ENCODE peak calls at places on chromosomes 4 and X, in four cellular contexts. S is cardiac muscle cell; X is activated naive CD8-positive, alpha-beta T cell treated with anti-CD3 and anti-CD28 coated beads, Interleukin-2, amount 50 U/mL, for 16 hours; R is iris pigment epithelial cell. K is an unnamed sample.

GRCh38 chr4:5033266-5033945 is 14.1 kb upstream of the CYTL1 start:
- DNase-seq in S (peak; percentile 41), X (no peak), R (no peak), K (no peak)

GRCh38 chr4:151854731-151855130 is 93.9 kb upstream of the GATB start:
- DNase-seq in S (no peak), X (no peak), R (peak; percentile 6), K (no peak)

GRCh38 chrX:25004485-25005032 is 11.2 kb downstream of the ARX start:
- DNase-seq in S (no peak), X (no peak), R (no peak), K (no peak)

GRCh38 chr4:120209706-120210105 is 143.1 kb upstream of the MAD2L1 start:
- DNase-seq in S (no peak), X (no peak), R (no peak), K (no peak)

GRCh38 chrX:12970691-12971202 is 4.2 kb upstream of the TMSB4X start:
- DNase-seq in S (peak; percentile 77), X (no peak), R (peak; percentile 76), K (peak; percentile 65)

GRCh38 chrX:107678957-107679740 is 50.8 kb downstream of the PRPS1 start:
- DNase-seq in S (peak; percentile 87), X (no peak), R (peak; percentile 87), K (no peak)

GRCh38 chr4:76984788-76985211 is 35.2 kb downstream of the SEPTIN11 start:
- DNase-seq in S (peak; percentile 99), X (no peak), R (peak; percentile 100), K (peak; percentile 24)

GRCh38 chr4:139738846-139739613 is 73.4 kb downstream of the MGST2 start:
- DNase-seq in S (no peak), X (no peak), R (no peak), K (no peak)

GRCh38 chrX:9865804-9866471 is 79.7 kb downstream of the SHROOM2 start:
- DNase-seq in S (no peak), X (no peak), R (peak; percentile 56), K (no peak)

GRCh38 chrX:138711399-138712347 is at the start of gene FGF13:
- DNase-seq in S (no peak), X (no peak), R (peak; percentile 1), K (no peak)

GRCh38 chrX:1072637-1073377 is 139.6 kb downstream of the CRLF2 start:
- DNase-seq in S (no peak), X (no peak), R (no peak), K (no peak)

GRCh38 chr4:45120163-45120562 is 393.8 kb upstream of the GNPDA2 start:
- DNase-seq in S (no peak), X (no peak), R (peak; percentile 8), K (no peak)

GRCh38 chr4:185969657-185970056 is 99.3 kb upstream of the TLR3 start:
- DNase-seq in S (no peak), X (no peak), R (peak; percentile 49), K (no peak)

GRCh38 chr4:75708218-75708691 is 16.1 kb upstream of the USO1 start:
- DNase-seq in S (no peak), X (no peak), R (no peak), K (no peak)

GRCh38 chrX:46554942-46555341 is 9.7 kb upstream of the ZNF674 start:
- DNase-seq in S (peak; percentile 57), X (no peak), R (peak; percentile 53), K (no peak)

GRCh38 chr4:109754093-109754857 is 24.4 kb upstream of the PLA2G12A start:
- DNase-seq in S (no peak), X (no peak), R (no peak), K (no peak)

GRCh38 chrX:6821730-6822129 is 286.8 kb upstream of the VCX3A start:
- DNase-seq in S (no peak), X (no peak), R (no peak), K (no peak)

GRCh38 chr4:38160487-38161207 is 200.4 kb downstream of the PTTG2 start:
- DNase-seq in S (peak; percentile 96), X (peak; percentile 11), R (peak; percentile 99), K (no peak)

GRCh38 chr4:124509151-124509550 is 203.4 kb downstream of the ANKRD50 start:
- DNase-seq in S (no peak), X (no peak), R (no peak), K (no peak)

GRCh38 chr4:124903995-124904722 is 191.6 kb upstream of the ANKRD50 start:
- DNase-seq in S (peak; percentile 79), X (no peak), R (peak; percentile 85), K (no peak)

GRCh38 chr4:6222761-6223292 is 22.5 kb upstream of the JAKMIP1 start:
- DNase-seq in S (peak; percentile 3), X (no peak), R (peak; percentile 15), K (no peak)

GRCh38 chrX:48180811-48181210 is 15.8 kb downstream of the SSX5 start:
- DNase-seq in S (no peak), X (no peak), R (no peak), K (no peak)

GRCh38 chr4:186118582-186118981 is 14.1 kb downstream of the FAM149A start:
- DNase-seq in S (no peak), X (no peak), R (no peak), K (no peak)

GRCh38 chr4:122131562-122132157 is 20.5 kb upstream of the BLTP1 start:
- DNase-seq in S (no peak), X (no peak), R (no peak), K (no peak)

GRCh38 chr4:40662962-40663604 is 33.4 kb upstream of the RBM47 start:
- DNase-seq in S (peak; percentile 41), X (no peak), R (peak; percentile 85), K (no peak)

GRCh38 chr4:125315571-125316390 is 1.0 kb downstream of the FAT4 start:
- DNase-seq in S (peak; percentile 66), X (no peak), R (peak; percentile 65), K (peak; percentile 60)

GRCh38 chr4:102734591-102735385 is 26.0 kb downstream of the MANBA start:
- DNase-seq in S (no peak), X (no peak), R (peak; percentile 36), K (no peak)

GRCh38 chr4:28254003-28254402 is 1393.4 kb downstream of the STIM2 start:
- DNase-seq in S (no peak), X (no peak), R (no peak), K (no peak)

GRCh38 chrX:130628522-130628921 is 226.7 kb downstream of the RBMX2 start:
- DNase-seq in S (no peak), X (no peak), R (no peak), K (no peak)

GRCh38 chrX:114581528-114582263 is 2.2 kb upstream of the HTR2C start:
- DNase-seq in S (peak; percentile 4), X (no peak), R (no peak), K (no peak)

GRCh38 chr4:62898115-62898514 is 1511.1 kb downstream of the TECRL start:
- DNase-seq in S (no peak), X (no peak), R (no peak), K (no peak)

GRCh38 chr4:67892253-67892652 is 8.5 kb upstream of the TMPRSS11D start:
- DNase-seq in S (no peak), X (no peak), R (no peak), K (no peak)

GRCh38 chrX:40094041-40094899 is 3.5 kb downstream of the BCOR start:
- DNase-seq in S (peak; percentile 53), X (no peak), R (peak; percentile 49), K (peak; percentile 27)

GRCh38 chr4:100017627-100018310 is 67.7 kb upstream of the H2AZ1 start:
- DNase-seq in S (no peak), X (no peak), R (peak; percentile 65), K (no peak)

GRCh38 chr4:3387943-3388348 is 53.8 kb upstream of the HGFAC start:
- DNase-seq in S (peak; percentile 27), X (no peak), R (peak; percentile 38), K (no peak)

GRCh38 chrX:72554448-72555140 is 18.0 kb downstream of the HDAC8 start:
- DNase-seq in S (peak; percentile 24), X (no peak), R (peak; percentile 46), K (no peak)

GRCh38 chr4:154960476-154960875 is 179.4 kb downstream of the RBM46 start:
- DNase-seq in S (no peak), X (no peak), R (no peak), K (no peak)

GRCh38 chr4:2066011-2066551 is 7.0 kb downstream of the NAT8L start:
- DNase-seq in S (no peak), X (no peak), R (no peak), K (no peak)

K was measured in hippocampal formation.